ENCODE peak calls at places on chromosome 9, in ten cellular contexts. W is foreskin fibroblast, S is mucosa of descending colon, L is tibial nerve, E is tibial artery, U is psoas muscle, Y is AG10803, J is mesothelial cell of epicardium, D is left lung, V is GM10248. C is an unnamed sample.

GRCh38 chr9:93601063-93601462 is 24.7 kb downstream of the PHF2 start:
- DNase-seq in W (no peak), S (no peak), L (no peak), E (peak), U (no peak), Y (no peak), J (peak), D (no peak), V (no peak), C (no peak)

GRCh38 chr9:128702445-128702948 is at the start of gene PKN3:
- DNase-seq in W (peak), S (peak), L (peak), E (peak), U (peak), Y (peak), J (peak), D (peak), V (peak), C (peak)

GRCh38 chr9:97938081-97938644 is at the start of gene HEMGN:
- DNase-seq in W (no peak), S (no peak), L (no peak), E (no peak), U (no peak), Y (no peak), J (no peak), D (no peak), V (no peak), C (no peak)

GRCh38 chr9:96417610-96418073 is 528 bp downstream of the ZNF367 start:
- DNase-seq in W (no peak), S (peak), L (no peak), E (no peak), U (peak), Y (no peak), J (no peak), D (no peak), V (no peak), C (no peak)

GRCh38 chr9:127589955-127590370 is 22.1 kb upstream of the STXBP1 start:
- DNase-seq in W (no peak), S (no peak), L (peak), E (peak), U (peak), Y (peak), J (peak), D (peak), V (peak), C (no peak)

GRCh38 chr9:133458643-133459312 is 1.0 kb upstream of the CACFD1 start:
- DNase-seq in W (no peak), S (no peak), L (no peak), E (no peak), U (no peak), Y (no peak), J (no peak), D (no peak), V (no peak), C (no peak)

GRCh38 chr9:127856094-127856740 is 1.8 kb upstream of the ENG start:
- DNase-seq in W (no peak), S (no peak), L (no peak), E (no peak), U (no peak), Y (no peak), J (no peak), D (no peak), V (no peak), C (no peak)

GRCh38 chr9:97510797-97511761 is 9.6 kb downstream of the TMOD1 start:
- DNase-seq in W (no peak), S (no peak), L (no peak), E (peak), U (peak), Y (peak), J (no peak), D (no peak), V (peak), C (no peak)

GRCh38 chr9:98121096-98121495 is 2.1 kb upstream of the TRIM14 start:
- DNase-seq in W (no peak), S (no peak), L (no peak), E (no peak), U (no peak), Y (peak), J (no peak), D (no peak), V (no peak), C (no peak)

GRCh38 chr9:112969730-112970129 is 42.3 kb downstream of the ZNF883 start:
- DNase-seq in W (no peak), S (no peak), L (no peak), E (no peak), U (no peak), Y (no peak), J (no peak), D (no peak), V (no peak), C (no peak)

GRCh38 chr9:97038551-97038908 is 412 bp downstream of the CTSV start:
- DNase-seq in W (no peak), S (no peak), L (no peak), E (no peak), U (no peak), Y (no peak), J (no peak), D (no peak), V (no peak), C (no peak)

GRCh38 chr9:115209601-115210306 is 91.8 kb upstream of the TNC start:
- DNase-seq in W (no peak), S (no peak), L (no peak), E (no peak), U (no peak), Y (no peak), J (no peak), D (no peak), V (no peak), C (no peak)

GRCh38 chr9:117492476-117492875 is 77.6 kb upstream of the ASTN2 start:
- DNase-seq in W (no peak), S (no peak), L (no peak), E (no peak), U (no peak), Y (no peak), J (no peak), D (no peak), V (no peak), C (no peak)

GRCh38 chr9:131669234-131670172 is 70.4 kb downstream of the RAPGEF1 start:
- DNase-seq in W (no peak), S (no peak), L (no peak), E (no peak), U (no peak), Y (no peak), J (no peak), D (no peak), V (no peak), C (no peak)

GRCh38 chr9:94086468-94086867 is 2.2 kb downstream of the PTPDC1 start:
- DNase-seq in W (peak), S (no peak), L (no peak), E (no peak), U (no peak), Y (peak), J (no peak), D (no peak), V (no peak), C (no peak)

GRCh38 chr9:120344230-120344629 is 235.7 kb downstream of the CDK5RAP2 start:
- DNase-seq in W (peak), S (no peak), L (no peak), E (no peak), U (no peak), Y (peak), J (no peak), D (no peak), V (no peak), C (no peak)

GRCh38 chr9:87742813-87743428 is 17.0 kb downstream of the CTSL start:
- DNase-seq in W (no peak), S (no peak), L (no peak), E (no peak), U (no peak), Y (no peak), J (no peak), D (no peak), V (no peak), C (no peak)

GRCh38 chr9:29144476-29144875 is 1571.2 kb upstream of the C9orf72 start:
- DNase-seq in W (no peak), S (no peak), L (no peak), E (no peak), U (no peak), Y (no peak), J (no peak), D (no peak), V (no peak), C (no peak)

GRCh38 chr9:129761293-129761900 is 8.6 kb upstream of the PTGES start:
- DNase-seq in W (peak), S (peak), L (no peak), E (no peak), U (no peak), Y (peak), J (no peak), D (peak), V (no peak), C (no peak)

GRCh38 chr9:69120380-69121154 is 53.5 kb upstream of the TJP2 start:
- DNase-seq in W (no peak), S (peak), L (no peak), E (no peak), U (no peak), Y (no peak), J (peak), D (peak), V (peak), C (peak)

GRCh38 chr9:130263601-130264413 is 1.8 kb upstream of the HMCN2 start:
- DNase-seq in W (no peak), S (no peak), L (no peak), E (peak), U (peak), Y (no peak), J (no peak), D (no peak), V (peak), C (no peak)

GRCh38 chr9:100411472-100412270 is 15.3 kb upstream of the MSANTD3 start:
- DNase-seq in W (peak), S (peak), L (peak), E (peak), U (peak), Y (peak), J (peak), D (peak), V (peak), C (peak)

GRCh38 chr9:121744002-121744686 is 92.7 kb downstream of the DAB2IP start:
- DNase-seq in W (no peak), S (peak), L (peak), E (peak), U (peak), Y (peak), J (no peak), D (peak), V (peak), C (peak)

GRCh38 chr9:116208417-116209232 is 55.0 kb downstream of the PAPPA start:
- DNase-seq in W (peak), S (no peak), L (no peak), E (no peak), U (no peak), Y (peak), J (no peak), D (no peak), V (no peak), C (no peak)

GRCh38 chr9:121269888-121270254 is 1.9 kb downstream of the GSN start:
- DNase-seq in W (no peak), S (no peak), L (no peak), E (no peak), U (no peak), Y (no peak), J (no peak), D (no peak), V (no peak), C (no peak)

GRCh38 chr9:116549061-116549664 is 137.9 kb upstream of the TRIM32 start:
- DNase-seq in W (peak), S (peak), L (peak), E (peak), U (peak), Y (peak), J (no peak), D (peak), V (no peak), C (peak)

GRCh38 chr9:36325081-36325828 is 67.0 kb upstream of the GNE start:
- DNase-seq in W (no peak), S (peak), L (no peak), E (peak), U (peak), Y (no peak), J (no peak), D (peak), V (no peak), C (no peak)

GRCh38 chr9:134217431-134218210 is 53.3 kb upstream of the RNU6ATAC start:
- DNase-seq in W (no peak), S (peak), L (no peak), E (no peak), U (peak), Y (no peak), J (no peak), D (no peak), V (no peak), C (no peak)

GRCh38 chr9:73916016-73916673 is 581.0 kb upstream of the RORB start:
- DNase-seq in W (no peak), S (no peak), L (no peak), E (no peak), U (no peak), Y (peak), J (no peak), D (no peak), V (no peak), C (no peak)
- TF ChIP-seq CTCF in W (no peak), S (no peak), L (no peak), E (no peak), U (no peak), Y (peak), J (no peak), D (no peak), V (no peak), C (no peak)

GRCh38 chr9:38620483-38621433 is at the start of gene ANKRD18A:
- DNase-seq in W (peak), S (peak), L (no peak), E (no peak), U (peak), Y (peak), J (peak), D (peak), V (peak), C (peak)
- TF ChIP-seq CTCF in W (peak), S (peak), L (peak), E (peak), U (peak), Y (peak), J (peak), D (peak), V (peak), C (peak)

DNA sequence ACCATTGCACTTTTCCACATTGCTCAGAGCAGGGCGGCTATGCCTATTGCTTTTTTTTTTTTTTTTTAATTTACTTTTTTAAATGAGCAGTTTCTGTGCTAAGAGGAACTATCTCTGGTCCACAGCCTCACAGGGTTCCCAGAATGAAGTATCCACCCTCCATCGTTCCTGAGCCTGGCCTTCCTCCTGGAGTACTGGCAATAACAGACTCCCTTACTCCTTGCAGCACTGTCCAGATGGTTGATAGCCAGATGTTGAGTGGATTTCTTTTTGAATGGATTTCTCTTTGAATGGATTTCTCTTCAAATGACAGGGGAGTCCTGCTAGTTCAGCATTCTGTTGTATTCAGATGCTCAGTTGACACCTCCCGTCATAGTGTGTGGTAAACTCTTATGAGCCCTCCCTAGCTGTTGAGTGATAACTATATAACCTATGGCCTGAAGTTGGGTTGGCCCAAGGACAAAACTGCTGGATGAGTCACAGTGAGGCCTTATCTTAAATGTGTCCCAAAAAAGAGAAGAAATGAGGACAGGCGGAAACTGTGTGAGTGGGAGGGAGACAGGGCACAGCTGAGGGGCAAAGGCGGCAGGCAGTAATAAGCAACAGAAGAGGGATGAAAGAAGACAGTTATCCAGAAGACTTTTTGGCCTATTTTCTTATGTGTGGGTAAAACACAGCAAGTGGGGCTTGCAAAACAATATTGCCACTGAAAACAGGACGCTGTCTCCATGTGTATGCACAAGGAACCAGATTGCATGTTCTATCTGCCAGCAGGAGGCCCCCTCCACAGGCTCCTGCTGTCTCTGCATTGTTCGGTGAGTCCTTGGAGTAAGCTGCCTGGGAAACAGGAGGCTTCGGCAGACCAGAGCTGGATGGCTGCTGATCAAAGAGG is 209.5 kb upstream of the S1PR3 start:
- DNase-seq in W (peak), S (no peak), L (no peak), E (peak), U (no peak), Y (no peak), J (no peak), D (no peak), V (no peak), C (no peak)
- TF ChIP-seq CTCF in W (peak), S (no peak), L (no peak), E (no peak), U (no peak), Y (peak), J (no peak), D (no peak), V (no peak), C (no peak)

GRCh38 chr9:89052470-89053097 is 61.3 kb downstream of the S1PR3 start:
- DNase-seq in W (no peak), S (no peak), L (no peak), E (no peak), U (no peak), Y (no peak), J (no peak), D (no peak), V (no peak), C (no peak)
- TF ChIP-seq CTCF in W (no peak), S (no peak), L (no peak), E (no peak), U (no peak), Y (no peak), J (no peak), D (no peak), V (no peak), C (no peak)

GRCh38 chr9:81690251-81690851 is 1.0 kb upstream of the TLE1 start:
- DNase-seq in W (no peak), S (peak), L (no peak), E (peak), U (peak), Y (no peak), J (peak), D (peak), V (no peak), C (peak)

GRCh38 chr9:81686614-81687520 is 2.5 kb downstream of the TLE1 start:
- DNase-seq in W (peak), S (peak), L (peak), E (peak), U (peak), Y (peak), J (peak), D (peak), V (peak), C (peak)

GRCh38 chr9:81685763-81686613 is 3.4 kb downstream of the TLE1 start:
- DNase-seq in W (no peak), S (no peak), L (no peak), E (no peak), U (no peak), Y (peak), J (no peak), D (no peak), V (no peak), C (no peak)

GRCh38 chr9:81687521-81688261 is 1.7 kb downstream of the TLE1 start:
- DNase-seq in W (no peak), S (peak), L (peak), E (peak), U (peak), Y (no peak), J (peak), D (peak), V (peak), C (peak)

DNA sequence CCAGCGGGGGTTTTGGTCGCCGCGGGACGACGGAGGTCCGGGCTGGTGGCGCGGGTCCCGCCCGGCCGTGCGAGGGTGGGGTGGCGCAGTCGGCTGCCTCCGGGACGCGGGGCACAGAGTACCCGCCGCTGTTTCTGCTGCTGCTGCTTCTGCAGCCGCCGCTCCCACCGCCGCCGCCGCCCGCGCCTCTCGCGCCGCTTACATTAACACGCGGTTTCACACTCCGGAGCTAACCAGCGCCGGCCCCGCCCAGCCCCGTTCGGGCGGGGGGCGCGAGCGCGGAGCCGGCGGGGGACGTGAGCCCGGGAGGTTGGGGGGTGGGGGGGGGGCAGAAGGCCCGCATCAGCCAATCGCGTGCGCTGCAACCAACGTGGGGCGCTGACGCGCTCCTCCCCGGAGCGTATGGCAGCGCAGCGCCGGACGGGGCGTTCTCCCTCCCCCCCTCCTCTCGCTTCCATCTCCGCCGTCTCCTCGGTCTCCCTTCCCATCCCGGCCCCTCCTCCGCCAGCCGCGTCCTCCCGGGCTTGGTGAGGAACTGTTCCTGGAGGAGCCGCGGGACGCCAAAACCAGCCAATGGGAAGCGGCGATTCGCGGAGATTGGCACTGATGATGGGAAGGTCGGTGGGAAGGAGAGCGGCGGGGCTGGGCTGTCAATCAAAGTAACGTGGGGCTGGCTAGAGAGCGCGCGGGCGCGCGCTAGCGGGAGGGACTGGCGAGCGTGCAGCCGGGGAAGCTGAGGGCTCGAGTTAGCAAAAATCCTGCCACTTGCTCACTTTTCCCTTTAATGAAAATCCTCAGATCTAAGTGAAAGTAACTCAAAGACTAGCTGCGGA is at the start of gene TLE1:
- DNase-seq in W (peak), S (peak), L (peak), E (peak), U (peak), Y (peak), J (peak), D (peak), V (peak), C (peak)
- TF ChIP-seq CTCF in W (no peak), S (no peak), L (peak), E (no peak), U (no peak), Y (no peak), J (no peak), D (no peak), V (no peak), C (no peak)

DNA sequence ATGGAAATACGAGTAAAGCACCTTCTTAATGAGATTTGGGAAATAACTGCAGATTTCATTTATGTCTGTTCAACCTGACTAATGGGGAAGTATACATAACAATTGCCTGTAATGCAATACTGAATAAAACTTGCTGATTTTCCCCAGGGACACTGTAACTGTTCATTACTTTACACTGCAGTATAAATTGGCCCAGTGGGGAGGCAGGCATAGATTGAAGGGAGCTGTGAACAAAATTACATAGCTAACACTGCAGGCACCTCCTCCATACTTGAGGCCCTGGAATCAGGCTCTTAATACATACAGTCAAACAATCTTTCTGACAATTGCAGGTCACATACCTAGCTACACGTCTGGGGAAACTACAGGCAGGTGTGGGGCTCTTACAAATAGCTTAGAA is 216.2 kb downstream of the PTPRD start:
- DNase-seq in W (no peak), S (no peak), L (no peak), E (no peak), U (no peak), Y (no peak), J (no peak), D (no peak), V (no peak), C (no peak)
- TF ChIP-seq CTCF in W (no peak), S (no peak), L (no peak), E (no peak), U (no peak), Y (no peak), J (no peak), D (no peak), V (no peak), C (no peak)

DNA sequence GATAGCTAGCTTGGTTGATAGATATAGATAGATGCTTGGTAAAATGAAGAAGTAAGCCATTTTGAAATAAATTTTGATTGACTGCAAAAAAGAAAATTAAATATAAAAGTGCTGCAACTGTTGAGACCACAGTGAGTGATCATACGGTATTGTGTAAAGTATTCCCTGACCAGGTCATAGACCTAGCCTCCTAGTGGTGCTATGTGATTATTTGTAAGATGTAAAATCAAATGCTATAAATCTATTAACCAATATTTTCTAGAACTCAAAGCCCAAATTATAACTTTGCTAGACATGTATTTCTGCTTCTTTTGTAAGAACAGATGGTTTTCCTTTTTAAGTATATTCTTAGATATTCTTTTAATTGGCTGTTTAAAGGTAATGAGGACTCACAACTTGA is 480.2 kb upstream of the PTPRD start:
- DNase-seq in W (no peak), S (no peak), L (no peak), E (no peak), U (no peak), Y (no peak), J (no peak), D (no peak), V (no peak), C (no peak)
- TF ChIP-seq CTCF in W (no peak), S (no peak), L (no peak), E (no peak), U (no peak), Y (no peak), J (no peak), D (no peak), V (no peak), C (no peak)